ENCODE peak calls at places on chromosome 18, in nine cellular contexts. One of them, this sample, is unnamed.

GRCh38 chr18:57436193-57436964 is 1.2 kb downstream of the ONECUT2 start:
- DNase-seq in HCT116: no peak
- DNase-seq in endothelial cell of umbilical vein: no peak
- DNase-seq in stomach: no peak
- DNase-seq in sigmoid colon: no peak
- DNase-seq in spleen: no peak
- DNase-seq in breast epithelium: no peak
- DNase-seq in suprapubic skin: no peak
- DNase-seq in K562: no peak
- DNase-seq in this sample: no peak

GRCh38 chr18:24801011-24801410 is 340.6 kb downstream of the HRH4 start:
- DNase-seq in HCT116: no peak
- DNase-seq in endothelial cell of umbilical vein: no peak
- DNase-seq in stomach: no peak
- DNase-seq in sigmoid colon: no peak
- DNase-seq in spleen: no peak
- DNase-seq in breast epithelium: no peak
- DNase-seq in suprapubic skin: no peak
- DNase-seq in K562: no peak
- DNase-seq in this sample: no peak

GRCh38 chr18:58417752-58418151 is 211.1 kb downstream of the ALPK2 start:
- DNase-seq in HCT116: no peak
- DNase-seq in endothelial cell of umbilical vein: peak; percentile 57
- DNase-seq in stomach: no peak
- DNase-seq in sigmoid colon: no peak
- DNase-seq in spleen: no peak
- DNase-seq in breast epithelium: peak; percentile 54
- DNase-seq in suprapubic skin: no peak
- DNase-seq in K562: no peak
- DNase-seq in this sample: no peak

GRCh38 chr18:78526923-78527775 is 452.5 kb upstream of the SALL3 start:
- DNase-seq in HCT116: no peak
- DNase-seq in endothelial cell of umbilical vein: no peak
- DNase-seq in stomach: no peak
- DNase-seq in sigmoid colon: no peak
- DNase-seq in spleen: no peak
- DNase-seq in breast epithelium: no peak
- DNase-seq in suprapubic skin: no peak
- DNase-seq in K562: no peak
- DNase-seq in this sample: no peak

GRCh38 chr18:78794031-78794430 is 185.6 kb upstream of the SALL3 start:
- DNase-seq in HCT116: no peak
- DNase-seq in endothelial cell of umbilical vein: no peak
- DNase-seq in stomach: no peak
- DNase-seq in sigmoid colon: peak; percentile 36
- DNase-seq in spleen: peak; percentile 54
- DNase-seq in breast epithelium: no peak
- DNase-seq in suprapubic skin: no peak
- DNase-seq in K562: no peak
- DNase-seq in this sample: no peak

GRCh38 chr18:26547302-26548143 is 830 bp downstream of the KCTD1 start:
- DNase-seq in HCT116: no peak
- DNase-seq in endothelial cell of umbilical vein: peak; percentile 80
- DNase-seq in stomach: peak; percentile 54
- DNase-seq in sigmoid colon: peak; percentile 86
- DNase-seq in spleen: peak; percentile 87
- DNase-seq in breast epithelium: peak; percentile 73
- DNase-seq in suprapubic skin: peak; percentile 82
- DNase-seq in K562: no peak
- DNase-seq in this sample: peak; percentile 60

GRCh38 chr18:44465337-44465736 is 215.4 kb upstream of the SETBP1 start:
- DNase-seq in HCT116: no peak
- DNase-seq in endothelial cell of umbilical vein: no peak
- DNase-seq in stomach: no peak
- DNase-seq in sigmoid colon: no peak
- DNase-seq in spleen: no peak
- DNase-seq in breast epithelium: no peak
- DNase-seq in suprapubic skin: no peak
- DNase-seq in K562: no peak
- DNase-seq in this sample: no peak

GRCh38 chr18:62438876-62439275 is 83.9 kb upstream of the ZCCHC2 start:
- DNase-seq in HCT116: no peak
- DNase-seq in endothelial cell of umbilical vein: no peak
- DNase-seq in stomach: no peak
- DNase-seq in sigmoid colon: no peak
- DNase-seq in spleen: no peak
- DNase-seq in breast epithelium: no peak
- DNase-seq in suprapubic skin: no peak
- DNase-seq in K562: no peak
- DNase-seq in this sample: no peak

GRCh38 chr18:29737620-29738019 is 1304.9 kb downstream of the DSC3 start:
- DNase-seq in HCT116: no peak
- DNase-seq in endothelial cell of umbilical vein: no peak
- DNase-seq in stomach: no peak
- DNase-seq in sigmoid colon: no peak
- DNase-seq in spleen: peak; percentile 63
- DNase-seq in breast epithelium: no peak
- DNase-seq in suprapubic skin: no peak
- DNase-seq in K562: no peak
- DNase-seq in this sample: no peak

GRCh38 chr18:10525563-10526210 is at the start of gene NAPG:
- DNase-seq in HCT116: peak; percentile 83
- DNase-seq in endothelial cell of umbilical vein: peak; percentile 95
- DNase-seq in stomach: peak; percentile 92
- DNase-seq in sigmoid colon: peak; percentile 96
- DNase-seq in spleen: peak; percentile 97
- DNase-seq in breast epithelium: peak; percentile 82
- DNase-seq in suprapubic skin: peak; percentile 92
- DNase-seq in K562: peak; percentile 99
- DNase-seq in this sample: peak; percentile 93
- TF ChIP-seq POLR2A in HCT116: no peak
- TF ChIP-seq POLR2A in endothelial cell of umbilical vein: peak; percentile 60
- TF ChIP-seq POLR2A in stomach: no peak
- TF ChIP-seq POLR2A in sigmoid colon: no peak
- TF ChIP-seq POLR2A in spleen: no peak
- TF ChIP-seq POLR2A in breast epithelium: no peak
- TF ChIP-seq POLR2A in suprapubic skin: peak; percentile 42
- TF ChIP-seq POLR2A in K562: peak; percentile 84
- TF ChIP-seq POLR2A in this sample: peak; percentile 67

DNA sequence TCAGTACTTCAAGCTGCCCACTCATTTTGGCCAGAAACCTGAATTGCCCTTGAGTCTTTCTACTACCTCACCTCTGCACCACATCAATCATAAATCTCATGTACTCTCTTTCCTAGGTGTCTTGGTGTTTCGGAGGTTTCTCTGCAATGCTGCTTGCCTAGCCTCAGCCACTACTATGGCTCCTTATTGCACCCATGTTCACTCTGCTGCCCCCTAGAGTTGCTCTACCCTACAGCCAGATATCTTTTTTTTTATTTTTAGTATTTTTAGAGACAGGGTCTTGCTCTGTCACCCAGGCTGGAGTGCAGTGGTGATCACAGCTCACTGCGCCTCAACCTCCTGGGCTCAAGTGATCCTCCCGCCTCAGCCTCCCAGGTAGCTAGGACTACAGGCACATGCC is 413.0 kb downstream of the PTPRM start:
- DNase-seq in HCT116: peak; percentile 8
- DNase-seq in endothelial cell of umbilical vein: no peak
- DNase-seq in stomach: no peak
- DNase-seq in sigmoid colon: no peak
- DNase-seq in spleen: no peak
- DNase-seq in breast epithelium: no peak
- DNase-seq in suprapubic skin: no peak
- DNase-seq in K562: no peak
- DNase-seq in this sample: no peak
- TF ChIP-seq CTCF in HCT116: peak; percentile 31
- TF ChIP-seq CTCF in endothelial cell of umbilical vein: no peak
- TF ChIP-seq CTCF in stomach: no peak
- TF ChIP-seq CTCF in sigmoid colon: no peak
- TF ChIP-seq CTCF in spleen: no peak
- TF ChIP-seq CTCF in breast epithelium: no peak
- TF ChIP-seq CTCF in suprapubic skin: no peak
- TF ChIP-seq CTCF in K562: peak; percentile 34
- TF ChIP-seq CTCF in this sample: no peak

DNA sequence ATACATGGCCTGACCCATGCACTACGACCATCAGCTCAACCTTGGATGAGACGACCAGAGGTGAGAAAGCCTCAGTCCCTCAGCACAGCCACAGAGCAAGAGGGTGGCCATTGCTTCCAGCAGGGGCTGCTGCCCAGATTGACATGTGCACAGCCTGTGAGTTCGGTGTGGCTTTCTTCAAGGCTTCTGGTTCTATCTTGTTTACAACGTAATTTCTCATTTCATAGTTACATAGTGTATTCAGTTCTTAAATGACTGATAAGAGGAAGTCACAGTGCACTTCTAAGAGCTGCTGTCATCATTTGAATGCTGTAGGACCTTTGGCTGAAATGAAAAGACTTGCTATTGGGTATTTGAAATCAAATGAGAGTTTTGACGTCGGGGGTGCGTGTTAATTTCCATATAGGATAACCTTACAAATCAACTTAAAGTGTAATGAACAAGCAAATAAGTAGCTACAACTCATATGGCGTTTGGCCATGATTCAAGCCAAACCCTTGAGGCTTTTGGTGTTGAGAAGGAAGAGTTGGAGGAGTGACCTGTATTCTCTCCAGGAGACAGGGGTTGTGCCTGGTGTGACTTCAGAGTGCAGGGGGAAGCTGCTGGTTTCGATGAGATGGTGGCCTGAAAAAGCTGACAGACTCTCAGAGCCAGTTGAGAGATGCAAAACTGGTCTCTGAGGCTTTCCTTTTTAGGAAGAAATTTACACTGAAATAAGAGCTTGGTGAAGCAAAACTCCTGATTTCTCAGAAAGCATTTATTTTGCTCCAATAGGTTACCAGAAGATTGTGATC is 51.0 kb downstream of the TSHZ1 start:
- DNase-seq in HCT116: no peak
- DNase-seq in endothelial cell of umbilical vein: no peak
- DNase-seq in stomach: no peak
- DNase-seq in sigmoid colon: no peak
- DNase-seq in spleen: no peak
- DNase-seq in breast epithelium: no peak
- DNase-seq in suprapubic skin: no peak
- DNase-seq in K562: no peak
- DNase-seq in this sample: no peak
- TF ChIP-seq POLR2AphosphoS5 in HCT116: no peak
- TF ChIP-seq POLR2AphosphoS5 in endothelial cell of umbilical vein: no peak
- TF ChIP-seq POLR2AphosphoS5 in stomach: no peak
- TF ChIP-seq POLR2AphosphoS5 in sigmoid colon: no peak
- TF ChIP-seq POLR2AphosphoS5 in spleen: no peak
- TF ChIP-seq POLR2AphosphoS5 in breast epithelium: no peak
- TF ChIP-seq POLR2AphosphoS5 in suprapubic skin: no peak
- TF ChIP-seq POLR2AphosphoS5 in K562: no peak
- TF ChIP-seq POLR2AphosphoS5 in this sample: no peak

DNA sequence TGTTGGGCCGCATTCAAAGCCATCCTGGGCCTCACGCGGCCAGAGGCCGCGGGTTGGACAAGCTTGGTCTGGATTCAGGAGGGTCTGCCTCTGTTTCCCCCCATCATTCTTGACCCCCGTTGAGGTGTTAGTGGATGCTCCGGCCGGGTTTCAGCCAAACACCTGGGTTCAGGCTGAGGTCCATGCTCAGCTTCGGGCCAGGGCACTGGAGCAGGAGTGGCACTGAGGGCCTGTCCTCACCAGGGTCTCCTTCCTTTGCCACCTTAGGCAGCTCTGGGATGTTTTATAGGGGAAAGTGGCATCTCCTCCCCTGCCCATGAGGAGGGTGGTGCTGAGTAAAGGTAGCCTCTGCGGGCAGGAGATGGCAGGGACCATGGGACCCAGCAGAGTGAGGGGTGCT is 76.9 kb upstream of the SMAD2 start:
- DNase-seq in HCT116: no peak
- DNase-seq in endothelial cell of umbilical vein: no peak
- DNase-seq in stomach: no peak
- DNase-seq in sigmoid colon: no peak
- DNase-seq in spleen: no peak
- DNase-seq in breast epithelium: no peak
- DNase-seq in suprapubic skin: peak; percentile 56
- DNase-seq in K562: no peak
- DNase-seq in this sample: no peak
- TF ChIP-seq POLR2A in HCT116: no peak
- TF ChIP-seq POLR2A in endothelial cell of umbilical vein: no peak
- TF ChIP-seq POLR2A in stomach: no peak
- TF ChIP-seq POLR2A in sigmoid colon: no peak
- TF ChIP-seq POLR2A in spleen: no peak
- TF ChIP-seq POLR2A in breast epithelium: no peak
- TF ChIP-seq POLR2A in suprapubic skin: no peak
- TF ChIP-seq POLR2A in K562: no peak
- TF ChIP-seq POLR2A in this sample: no peak

GRCh38 chr18:22432672-22433137 is 15.0 kb upstream of the CTAGE1 start:
- DNase-seq in HCT116: peak; percentile 26
- DNase-seq in endothelial cell of umbilical vein: peak; percentile 93
- DNase-seq in stomach: peak; percentile 82
- DNase-seq in sigmoid colon: peak; percentile 80
- DNase-seq in spleen: no peak
- DNase-seq in breast epithelium: peak; percentile 53
- DNase-seq in suprapubic skin: no peak
- DNase-seq in K562: peak; percentile 40
- DNase-seq in this sample: peak; percentile 58
- TF ChIP-seq CTCF in HCT116: no peak
- TF ChIP-seq CTCF in endothelial cell of umbilical vein: no peak
- TF ChIP-seq CTCF in stomach: no peak
- TF ChIP-seq CTCF in sigmoid colon: no peak
- TF ChIP-seq CTCF in spleen: no peak
- TF ChIP-seq CTCF in breast epithelium: no peak
- TF ChIP-seq CTCF in suprapubic skin: no peak
- TF ChIP-seq CTCF in K562: no peak
- TF ChIP-seq CTCF in this sample: no peak

GRCh38 chr18:55592106-55592505 is 4.1 kb upstream of the TCF4 start:
- DNase-seq in HCT116: no peak
- DNase-seq in endothelial cell of umbilical vein: no peak
- DNase-seq in stomach: no peak
- DNase-seq in sigmoid colon: no peak
- DNase-seq in spleen: no peak
- DNase-seq in breast epithelium: no peak
- DNase-seq in suprapubic skin: no peak
- DNase-seq in K562: no peak
- DNase-seq in this sample: no peak

GRCh38 chr18:55588001-55588875 is at the start of gene TCF4:
- DNase-seq in HCT116: no peak
- DNase-seq in endothelial cell of umbilical vein: peak; percentile 66
- DNase-seq in stomach: peak; percentile 28
- DNase-seq in sigmoid colon: peak; percentile 80
- DNase-seq in spleen: peak; percentile 89
- DNase-seq in breast epithelium: no peak
- DNase-seq in suprapubic skin: peak; percentile 83
- DNase-seq in K562: peak; percentile 60
- DNase-seq in this sample: peak; percentile 30

GRCh38 chr18:55587341-55588000 is 521 bp downstream of the TCF4 start:
- DNase-seq in HCT116: no peak
- DNase-seq in endothelial cell of umbilical vein: peak; percentile 63
- DNase-seq in stomach: no peak
- DNase-seq in sigmoid colon: no peak
- DNase-seq in spleen: no peak
- DNase-seq in breast epithelium: no peak
- DNase-seq in suprapubic skin: no peak
- DNase-seq in K562: peak; percentile 51
- DNase-seq in this sample: no peak

GRCh38 chr18:55588876-55589595 is 1.0 kb upstream of the TCF4 start:
- DNase-seq in HCT116: no peak
- DNase-seq in endothelial cell of umbilical vein: peak; percentile 68
- DNase-seq in stomach: no peak
- DNase-seq in sigmoid colon: no peak
- DNase-seq in spleen: no peak
- DNase-seq in breast epithelium: no peak
- DNase-seq in suprapubic skin: no peak
- DNase-seq in K562: no peak
- DNase-seq in this sample: no peak

GRCh38 chr18:55589625-55590291 is 1.8 kb upstream of the TCF4 start:
- DNase-seq in HCT116: no peak
- DNase-seq in endothelial cell of umbilical vein: peak; percentile 97
- DNase-seq in stomach: peak; percentile 81
- DNase-seq in sigmoid colon: peak; percentile 98
- DNase-seq in spleen: peak; percentile 98
- DNase-seq in breast epithelium: peak; percentile 88
- DNase-seq in suprapubic skin: peak; percentile 98
- DNase-seq in K562: peak; percentile 86
- DNase-seq in this sample: peak; percentile 92
- TF ChIP-seq POLR2AphosphoS5 in HCT116: no peak
- TF ChIP-seq POLR2AphosphoS5 in endothelial cell of umbilical vein: peak; percentile 79
- TF ChIP-seq POLR2AphosphoS5 in stomach: peak; percentile 87
- TF ChIP-seq POLR2AphosphoS5 in sigmoid colon: peak; percentile 92
- TF ChIP-seq POLR2AphosphoS5 in spleen: peak; percentile 91
- TF ChIP-seq POLR2AphosphoS5 in breast epithelium: peak; percentile 51
- TF ChIP-seq POLR2AphosphoS5 in suprapubic skin: peak; percentile 84
- TF ChIP-seq POLR2AphosphoS5 in K562: peak; percentile 73
- TF ChIP-seq POLR2AphosphoS5 in this sample: peak; percentile 73

This sample was measured in transverse colon.